ENCODE peak calls at places on chromosomes 5 and 9, in nine cellular contexts. N is mammary epithelial cell; S is BE2C; A is GM23248; R is CD8-positive, alpha-beta T cell; O is effector memory CD4-positive, alpha-beta T cell; T is HCT116; D is mesendoderm; Y is body of pancreas. E is an unnamed sample.

GRCh38 chr9:133750927-133751649 is 12.9 kb upstream of the SARDH start:
- DNase-seq in N (no peak), S (no peak), A (no peak), R (no peak), O (no peak), T (no peak), D (no peak), Y (no peak), E (no peak)

GRCh38 chr9:92654481-92655301 is 15.2 kb downstream of the IPPK start:
- DNase-seq in N (peak; percentile 73), S (no peak), A (peak; percentile 79), R (no peak), O (no peak), T (no peak), D (no peak), Y (no peak), E (no peak)

GRCh38 chr5:57033103-57033502 is 81.2 kb upstream of the MIER3 start:
- DNase-seq in N (peak; percentile 64), S (no peak), A (no peak), R (no peak), O (no peak), T (peak; percentile 34), D (no peak), Y (peak; percentile 13), E (no peak)

GRCh38 chr9:131227112-131228058 is 48.9 kb downstream of the FAM78A start:
- DNase-seq in N (no peak), S (peak; percentile 46), A (no peak), R (no peak), O (no peak), T (no peak), D (no peak), Y (peak; percentile 33), E (no peak)

GRCh38 chr9:69474821-69475220 is 149.8 kb downstream of the ENTREP1 start:
- DNase-seq in N (no peak), S (no peak), A (no peak), R (no peak), O (no peak), T (no peak), D (no peak), Y (no peak), E (no peak)

GRCh38 chr9:38338359-38339014 is 54.0 kb upstream of the ALDH1B1 start:
- DNase-seq in N (no peak), S (no peak), A (no peak), R (no peak), O (no peak), T (no peak), D (no peak), Y (peak; percentile 29), E (no peak)

GRCh38 chr5:78908173-78908901 is 76.8 kb downstream of the ARSB start:
- DNase-seq in N (no peak), S (peak; percentile 81), A (peak; percentile 55), R (no peak), O (no peak), T (no peak), D (peak; percentile 90), Y (peak; percentile 78), E (peak; percentile 47)

GRCh38 chr9:130539473-130540223 is 39.7 kb upstream of the FUBP3 start:
- DNase-seq in N (peak; percentile 88), S (no peak), A (peak; percentile 76), R (no peak), O (no peak), T (peak; percentile 40), D (no peak), Y (no peak), E (no peak)

GRCh38 chr5:41921874-41922273 is 3.2 kb upstream of the FBXO4 start:
- DNase-seq in N (peak; percentile 53), S (no peak), A (peak; percentile 76), R (no peak), O (no peak), T (no peak), D (peak; percentile 2), Y (no peak), E (no peak)

GRCh38 chr5:32410630-32411029 is 33.9 kb downstream of the ZFR start:
- DNase-seq in N (no peak), S (no peak), A (no peak), R (no peak), O (no peak), T (no peak), D (no peak), Y (no peak), E (no peak)

GRCh38 chr5:32403760-32404159 is 40.8 kb downstream of the ZFR start:
- DNase-seq in N (no peak), S (no peak), A (no peak), R (no peak), O (no peak), T (no peak), D (no peak), Y (no peak), E (no peak)

GRCh38 chr5:32405502-32405901 is 39.0 kb downstream of the ZFR start:
- DNase-seq in N (no peak), S (no peak), A (no peak), R (no peak), O (no peak), T (no peak), D (no peak), Y (no peak), E (no peak)

DNA sequence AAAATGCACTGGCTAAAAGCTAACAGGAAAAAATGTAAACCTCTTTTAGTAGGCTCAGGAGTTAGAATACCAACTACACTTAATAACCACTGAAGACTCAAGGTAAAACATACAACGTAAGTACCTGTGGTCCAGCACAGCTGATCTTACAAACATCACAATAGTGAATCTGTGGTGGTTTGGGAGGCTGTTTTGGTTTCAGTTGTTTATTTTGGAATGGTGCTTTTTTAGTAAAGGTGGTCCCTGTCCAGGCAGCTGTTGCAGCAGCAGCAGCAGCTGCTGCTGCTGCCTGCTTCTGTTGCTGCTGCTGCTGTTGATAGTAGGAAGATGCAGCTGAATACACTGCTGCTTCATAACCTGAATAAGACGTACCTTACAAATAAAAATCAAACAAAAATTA is 37.9 kb downstream of the ZFR start:
- DNase-seq in N (no peak), S (no peak), A (no peak), R (no peak), O (no peak), T (no peak), D (no peak), Y (no peak), E (no peak)
- H3K36me3 ChIP-seq in N (peaks cover 47% of the 10 kb centered on the region), S (peaks cover 72% of the 10 kb centered on the region), A (peaks cover 82% of the 10 kb centered on the region), R (peaks cover 54% of the 10 kb centered on the region), O (peaks cover 75% of the 10 kb centered on the region), T (peaks cover 33% of the 10 kb centered on the region), D (peaks cover 16% of the 10 kb centered on the region), Y (peaks cover 11% of the 10 kb centered on the region), E (peaks cover 6% of the 10 kb centered on the region)

GRCh38 chr5:1182633-1183423 is 18.6 kb upstream of the SLC6A19 start:
- DNase-seq in N (no peak), S (peak; percentile 13), A (no peak), R (no peak), O (no peak), T (no peak), D (no peak), Y (peak; percentile 82), E (peak; percentile 89)

GRCh38 chr5:1180096-1180495 is 21.3 kb upstream of the SLC6A19 start:
- DNase-seq in N (no peak), S (peak; percentile 5), A (no peak), R (no peak), O (no peak), T (no peak), D (no peak), Y (no peak), E (no peak)

GRCh38 chr5:1182360-1182632 is 19.1 kb upstream of the SLC6A19 start:
- DNase-seq in N (no peak), S (no peak), A (no peak), R (no peak), O (no peak), T (no peak), D (no peak), Y (no peak), E (no peak)

GRCh38 chr5:1180841-1181271 is 20.5 kb upstream of the SLC6A19 start:
- DNase-seq in N (no peak), S (peak; percentile 5), A (no peak), R (no peak), O (no peak), T (no peak), D (no peak), Y (peak; percentile 6), E (no peak)

GRCh38 chr5:1181451-1182359 is 19.7 kb upstream of the SLC6A19 start:
- DNase-seq in N (no peak), S (peak; percentile 6), A (no peak), R (no peak), O (no peak), T (no peak), D (no peak), Y (peak; percentile 89), E (no peak)
- H3K4me3 ChIP-seq in N (no peak overlapping the region), S (no peak overlapping the region), A (no peak overlapping the region), R (no peak overlapping the region), O (no peak overlapping the region), T (no peak overlapping the region), D (no peak overlapping the region), Y (no peak overlapping the region), E (no peak overlapping the region)

DNA sequence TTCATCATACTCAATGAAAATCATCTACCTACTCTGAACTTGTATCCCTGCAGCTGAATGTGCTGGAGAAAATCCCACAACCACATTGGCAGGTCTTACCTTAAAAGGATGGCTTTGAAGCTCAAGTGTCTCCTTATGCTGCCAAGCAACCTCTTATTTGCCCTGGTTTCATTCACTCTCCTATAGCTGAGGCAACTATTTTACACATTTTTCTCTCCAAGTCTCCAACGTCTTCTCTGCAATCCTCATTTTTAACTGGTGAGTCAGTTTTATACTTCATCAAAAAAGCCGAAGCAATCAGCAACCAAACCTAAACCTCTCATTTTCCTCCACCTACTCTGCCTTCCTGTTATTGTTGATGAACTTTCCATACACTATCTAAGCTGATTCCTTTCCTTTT is 49.8 kb downstream of the POU4F3 start:
- DNase-seq in N (no peak), S (no peak), A (peak; percentile 26), R (no peak), O (no peak), T (no peak), D (no peak), Y (no peak), E (no peak)
- H3K27me3 ChIP-seq in N (peaks cover 4% of the 10 kb centered on the region), S (peaks cover 28% of the 10 kb centered on the region), A (no peaks in the 10 kb centered on the region), R (no peaks in the 10 kb centered on the region), O (no peaks in the 10 kb centered on the region), T (peaks cover 18% of the 10 kb centered on the region), D (no peaks in the 10 kb centered on the region), Y (no peaks in the 10 kb centered on the region), E (no peaks in the 10 kb centered on the region)

DNA sequence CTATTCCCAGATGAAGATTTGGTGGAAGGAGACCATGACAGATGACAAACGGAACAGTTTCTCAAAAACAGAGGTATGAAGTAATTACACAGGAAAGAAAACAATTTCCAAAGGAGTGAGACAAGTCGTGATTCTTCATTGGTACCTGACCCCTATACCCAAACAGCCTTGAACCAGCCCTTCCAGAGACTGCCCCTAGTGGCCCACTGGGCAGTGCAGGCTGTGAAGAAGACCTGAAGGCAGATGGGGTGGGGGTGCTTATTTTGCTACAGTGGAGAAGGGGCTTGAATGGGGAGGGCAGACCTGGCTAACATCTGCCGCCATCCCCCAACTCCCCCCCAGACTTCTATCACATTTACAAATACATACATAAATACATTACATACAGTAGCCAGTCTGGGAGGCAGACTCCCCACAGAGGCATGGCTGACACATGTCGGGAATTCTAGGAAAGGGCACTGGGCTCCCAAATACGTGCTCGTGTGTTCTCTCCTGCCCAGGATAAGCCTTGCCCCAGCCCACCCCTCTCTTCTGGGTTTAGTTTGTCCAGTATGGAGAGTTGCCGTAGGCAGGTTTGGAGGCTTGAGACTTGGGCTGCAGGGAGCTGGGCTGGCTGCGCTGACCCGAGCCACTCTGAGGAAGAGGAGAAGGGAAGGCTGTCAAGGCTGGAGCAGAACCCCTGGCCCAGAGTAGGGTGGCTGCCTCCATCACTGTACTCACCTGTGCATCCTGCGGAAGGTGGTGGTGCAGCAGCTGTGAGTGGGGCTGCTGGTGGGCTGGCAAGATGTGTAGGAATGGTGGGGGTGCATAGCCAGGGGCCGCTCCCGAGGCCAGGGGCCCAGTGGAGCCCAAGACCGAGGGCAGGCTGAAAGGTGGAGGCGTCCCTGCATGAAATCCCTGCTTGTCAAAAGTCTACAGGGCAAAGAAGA is 105.3 kb downstream of the UBE2R2 start:
- DNase-seq in N (no peak), S (peak; percentile 60), A (peak; percentile 58), R (no peak), O (no peak), T (peak; percentile 7), D (peak; percentile 72), Y (no peak), E (peak; percentile 63)
- H3K36me3 ChIP-seq in N (peaks cover 63% of the 10 kb centered on the region), S (peaks cover 100% of the 10 kb centered on the region), A (peaks cover 55% of the 10 kb centered on the region), R (peaks cover 61% of the 10 kb centered on the region), O (peaks cover 81% of the 10 kb centered on the region), T (peaks cover 79% of the 10 kb centered on the region), D (peaks cover 36% of the 10 kb centered on the region), Y (peaks cover 9% of the 10 kb centered on the region), E (peaks cover 13% of the 10 kb centered on the region)

E was measured in Caco-2.